ENCODE peak calls at places on chromosomes 12 and 14, in ten cellular contexts. One of them, this sample, is unnamed.
A peak's percentile ranks its signal among the peaks of the same experiment; 100 is the strongest.

GRCh38 chr12:121278450-121279375 is 17.8 kb downstream of the CAMKK2 start:
- DNase-seq in thyroid gland: no peak
- DNase-seq in upper lobe of right lung: no peak
- DNase-seq in CD8-positive, alpha-beta T cell: no peak
- DNase-seq in OCI-LY7: no peak
- DNase-seq in esophagus muscularis mucosa: no peak
- DNase-seq in pancreas: peak; percentile 66
- DNase-seq in IMR-90: peak; percentile 74
- DNase-seq in mucosa of descending colon: peak; percentile 24
- DNase-seq in endothelial cell: no peak
- DNase-seq in this sample: no peak

GRCh38 chr14:72646861-72647528 is 246.9 kb downstream of the DPF3 start:
- DNase-seq in endothelial cell: no peak
- DNase-seq in thyroid gland: no peak
- DNase-seq in pancreas: no peak
- DNase-seq in mucosa of descending colon: no peak
- DNase-seq in OCI-LY7: no peak
- DNase-seq in upper lobe of right lung: no peak
- DNase-seq in esophagus muscularis mucosa: peak; percentile 64
- DNase-seq in CD8-positive, alpha-beta T cell: no peak
- DNase-seq in IMR-90: peak; percentile 88
- DNase-seq in this sample: no peak

GRCh38 chr12:26017484-26018211 is 59.2 kb downstream of the RASSF8 start:
- DNase-seq in thyroid gland: peak; percentile 44
- DNase-seq in upper lobe of right lung: no peak
- DNase-seq in esophagus muscularis mucosa: no peak
- DNase-seq in mucosa of descending colon: peak; percentile 52
- DNase-seq in pancreas: no peak
- DNase-seq in OCI-LY7: peak; percentile 27
- DNase-seq in IMR-90: peak; percentile 36
- DNase-seq in CD8-positive, alpha-beta T cell: no peak
- DNase-seq in endothelial cell: peak; percentile 52
- DNase-seq in this sample: peak; percentile 34

GRCh38 chr12:47904647-47905312 is at the start of gene VDR:
- DNase-seq in thyroid gland: peak; percentile 84
- DNase-seq in endothelial cell: peak; percentile 66
- DNase-seq in pancreas: peak; percentile 89
- DNase-seq in CD8-positive, alpha-beta T cell: peak; percentile 59
- DNase-seq in esophagus muscularis mucosa: peak; percentile 96
- DNase-seq in upper lobe of right lung: peak; percentile 92
- DNase-seq in OCI-LY7: peak; percentile 69
- DNase-seq in mucosa of descending colon: peak; percentile 90
- DNase-seq in IMR-90: peak; percentile 65
- DNase-seq in this sample: peak; percentile 78

GRCh38 chr12:87816186-87816585 is 213.0 kb downstream of the C12orf50 start:
- DNase-seq in esophagus muscularis mucosa: no peak
- DNase-seq in upper lobe of right lung: no peak
- DNase-seq in CD8-positive, alpha-beta T cell: no peak
- DNase-seq in thyroid gland: no peak
- DNase-seq in IMR-90: peak; percentile 43
- DNase-seq in mucosa of descending colon: no peak
- DNase-seq in endothelial cell: no peak
- DNase-seq in pancreas: no peak
- DNase-seq in OCI-LY7: no peak
- DNase-seq in this sample: no peak

GRCh38 chr12:116939734-116940133 is 29.0 kb downstream of the FBXW8 start:
- DNase-seq in endothelial cell: no peak
- DNase-seq in CD8-positive, alpha-beta T cell: no peak
- DNase-seq in IMR-90: no peak
- DNase-seq in upper lobe of right lung: no peak
- DNase-seq in mucosa of descending colon: no peak
- DNase-seq in pancreas: no peak
- DNase-seq in thyroid gland: no peak
- DNase-seq in OCI-LY7: no peak
- DNase-seq in esophagus muscularis mucosa: no peak
- DNase-seq in this sample: no peak

GRCh38 chr12:77940566-77940965 is 109.9 kb downstream of the NAV3 start:
- DNase-seq in mucosa of descending colon: no peak
- DNase-seq in OCI-LY7: no peak
- DNase-seq in IMR-90: peak; percentile 61
- DNase-seq in esophagus muscularis mucosa: no peak
- DNase-seq in upper lobe of right lung: no peak
- DNase-seq in thyroid gland: no peak
- DNase-seq in CD8-positive, alpha-beta T cell: no peak
- DNase-seq in pancreas: no peak
- DNase-seq in endothelial cell: no peak
- DNase-seq in this sample: no peak

GRCh38 chr12:13033266-13033875 is 10.8 kb upstream of the FAM234B start:
- DNase-seq in pancreas: no peak
- DNase-seq in esophagus muscularis mucosa: no peak
- DNase-seq in IMR-90: peak; percentile 28
- DNase-seq in thyroid gland: no peak
- DNase-seq in OCI-LY7: no peak
- DNase-seq in CD8-positive, alpha-beta T cell: no peak
- DNase-seq in upper lobe of right lung: no peak
- DNase-seq in endothelial cell: no peak
- DNase-seq in mucosa of descending colon: no peak
- DNase-seq in this sample: no peak

GRCh38 chr12:93242154-93242958 is 135.4 kb upstream of the NUDT4 start:
- DNase-seq in thyroid gland: no peak
- DNase-seq in IMR-90: no peak
- DNase-seq in CD8-positive, alpha-beta T cell: no peak
- DNase-seq in OCI-LY7: no peak
- DNase-seq in pancreas: no peak
- DNase-seq in upper lobe of right lung: no peak
- DNase-seq in mucosa of descending colon: no peak
- DNase-seq in endothelial cell: no peak
- DNase-seq in esophagus muscularis mucosa: no peak
- DNase-seq in this sample: no peak

GRCh38 chr12:121580959-121581680 is at the start of gene KDM2B:
- DNase-seq in endothelial cell: peak; percentile 43
- DNase-seq in IMR-90: peak; percentile 67
- DNase-seq in upper lobe of right lung: no peak
- DNase-seq in thyroid gland: peak; percentile 32
- DNase-seq in mucosa of descending colon: peak; percentile 49
- DNase-seq in OCI-LY7: peak; percentile 55
- DNase-seq in esophagus muscularis mucosa: no peak
- DNase-seq in CD8-positive, alpha-beta T cell: peak; percentile 25
- DNase-seq in pancreas: no peak
- DNase-seq in this sample: peak; percentile 25

GRCh38 chr12:6302621-6303020 is 7.9 kb upstream of the PLEKHG6 start:
- DNase-seq in IMR-90: peak; percentile 48
- DNase-seq in esophagus muscularis mucosa: no peak
- DNase-seq in pancreas: no peak
- DNase-seq in OCI-LY7: no peak
- DNase-seq in endothelial cell: no peak
- DNase-seq in CD8-positive, alpha-beta T cell: no peak
- DNase-seq in mucosa of descending colon: no peak
- DNase-seq in upper lobe of right lung: no peak
- DNase-seq in thyroid gland: no peak
- DNase-seq in this sample: no peak

GRCh38 chr14:105060751-105061427 is 4.3 kb downstream of the GPR132 start:
- DNase-seq in IMR-90: no peak
- DNase-seq in OCI-LY7: peak; percentile 69
- DNase-seq in CD8-positive, alpha-beta T cell: peak; percentile 56
- DNase-seq in mucosa of descending colon: peak; percentile 35
- DNase-seq in pancreas: peak; percentile 54
- DNase-seq in esophagus muscularis mucosa: no peak
- DNase-seq in upper lobe of right lung: peak; percentile 75
- DNase-seq in endothelial cell: no peak
- DNase-seq in thyroid gland: peak; percentile 76
- DNase-seq in this sample: no peak

GRCh38 chr14:74886001-74886400 is 4.3 kb downstream of the DLST start:
- DNase-seq in IMR-90: peak; percentile 98
- DNase-seq in CD8-positive, alpha-beta T cell: no peak
- DNase-seq in endothelial cell: no peak
- DNase-seq in upper lobe of right lung: no peak
- DNase-seq in OCI-LY7: no peak
- DNase-seq in pancreas: no peak
- DNase-seq in thyroid gland: no peak
- DNase-seq in esophagus muscularis mucosa: no peak
- DNase-seq in mucosa of descending colon: no peak
- DNase-seq in this sample: no peak

GRCh38 chr12:30286345-30286926 is 409.2 kb downstream of the IPO8 start:
- DNase-seq in IMR-90: peak; percentile 42
- DNase-seq in OCI-LY7: peak; percentile 9
- DNase-seq in upper lobe of right lung: no peak
- DNase-seq in endothelial cell: peak; percentile 11
- DNase-seq in thyroid gland: no peak
- DNase-seq in esophagus muscularis mucosa: no peak
- DNase-seq in CD8-positive, alpha-beta T cell: no peak
- DNase-seq in mucosa of descending colon: no peak
- DNase-seq in pancreas: no peak
- DNase-seq in this sample: no peak

GRCh38 chr12:104958009-104958945 is at the start of gene SLC41A2:
- DNase-seq in thyroid gland: peak; percentile 92
- DNase-seq in esophagus muscularis mucosa: peak; percentile 93
- DNase-seq in endothelial cell: peak; percentile 80
- DNase-seq in upper lobe of right lung: peak; percentile 92
- DNase-seq in mucosa of descending colon: peak; percentile 79
- DNase-seq in OCI-LY7: peak; percentile 84
- DNase-seq in IMR-90: peak; percentile 93
- DNase-seq in CD8-positive, alpha-beta T cell: peak; percentile 71
- DNase-seq in pancreas: peak; percentile 92
- DNase-seq in this sample: peak; percentile 84
- TF ChIP-seq CTCF in thyroid gland: peak; percentile 51
- TF ChIP-seq CTCF in esophagus muscularis mucosa: peak; percentile 19
- TF ChIP-seq CTCF in endothelial cell: no peak
- TF ChIP-seq CTCF in upper lobe of right lung: no peak
- TF ChIP-seq CTCF in mucosa of descending colon: peak; percentile 24
- TF ChIP-seq CTCF in OCI-LY7: peak; percentile 64
- TF ChIP-seq CTCF in IMR-90: peak; percentile 13
- TF ChIP-seq CTCF in CD8-positive, alpha-beta T cell: no peak
- TF ChIP-seq CTCF in pancreas: no peak
- TF ChIP-seq CTCF in this sample: no peak

DNA sequence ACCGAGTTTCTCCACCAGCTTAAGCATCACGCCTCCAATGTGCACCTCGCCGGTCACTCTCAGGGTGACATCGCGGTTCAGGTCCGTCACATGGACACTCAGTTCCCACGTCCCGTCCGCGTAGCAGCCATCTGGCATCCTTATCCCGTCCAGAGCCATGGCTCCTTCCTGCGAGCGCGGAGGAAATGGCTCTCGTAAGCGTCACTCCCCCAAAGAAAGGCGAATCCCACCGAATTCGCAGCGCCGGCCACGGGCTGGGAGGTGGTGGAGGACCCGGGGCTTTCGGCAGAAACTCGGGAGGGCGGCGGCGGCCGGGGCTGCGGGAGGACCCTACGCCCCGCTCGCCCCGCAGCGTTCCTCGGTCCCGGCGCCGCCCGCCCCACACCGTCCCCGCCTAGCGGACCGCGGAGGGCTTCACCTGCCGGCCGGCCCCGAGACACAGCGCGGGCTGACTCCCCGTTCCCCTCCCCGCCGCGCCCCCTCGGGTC is 396 bp downstream of the FERMT2 start:
- DNase-seq in OCI-LY7: no peak
- DNase-seq in endothelial cell: peak; percentile 58
- DNase-seq in pancreas: peak; percentile 81
- DNase-seq in CD8-positive, alpha-beta T cell: peak; percentile 13
- DNase-seq in IMR-90: peak; percentile 29
- DNase-seq in thyroid gland: peak; percentile 70
- DNase-seq in mucosa of descending colon: peak; percentile 27
- DNase-seq in upper lobe of right lung: peak; percentile 77
- DNase-seq in esophagus muscularis mucosa: peak; percentile 93
- DNase-seq in this sample: peak; percentile 71
- TF ChIP-seq CTCF in OCI-LY7: no peak
- TF ChIP-seq CTCF in endothelial cell: no peak
- TF ChIP-seq CTCF in pancreas: peak; percentile 6
- TF ChIP-seq CTCF in CD8-positive, alpha-beta T cell: no peak
- TF ChIP-seq CTCF in IMR-90: no peak
- TF ChIP-seq CTCF in thyroid gland: peak; percentile 10
- TF ChIP-seq CTCF in mucosa of descending colon: no peak
- TF ChIP-seq CTCF in upper lobe of right lung: no peak
- TF ChIP-seq CTCF in esophagus muscularis mucosa: no peak
- TF ChIP-seq CTCF in this sample: no peak

GRCh38 chr14:61623927-61624326 is 71.4 kb upstream of the HIF1A start:
- DNase-seq in endothelial cell: no peak
- DNase-seq in CD8-positive, alpha-beta T cell: no peak
- DNase-seq in IMR-90: peak; percentile 18
- DNase-seq in upper lobe of right lung: no peak
- DNase-seq in thyroid gland: no peak
- DNase-seq in esophagus muscularis mucosa: no peak
- DNase-seq in mucosa of descending colon: no peak
- DNase-seq in pancreas: no peak
- DNase-seq in OCI-LY7: no peak
- DNase-seq in this sample: no peak
- TF ChIP-seq CTCF in endothelial cell: no peak
- TF ChIP-seq CTCF in CD8-positive, alpha-beta T cell: no peak
- TF ChIP-seq CTCF in IMR-90: no peak
- TF ChIP-seq CTCF in upper lobe of right lung: no peak
- TF ChIP-seq CTCF in thyroid gland: no peak
- TF ChIP-seq CTCF in esophagus muscularis mucosa: no peak
- TF ChIP-seq CTCF in mucosa of descending colon: no peak
- TF ChIP-seq CTCF in pancreas: no peak
- TF ChIP-seq CTCF in OCI-LY7: no peak
- TF ChIP-seq CTCF in this sample: no peak

GRCh38 chr14:51744372-51745150 is 92.9 kb downstream of the FRMD6 start:
- DNase-seq in pancreas: no peak
- DNase-seq in endothelial cell: no peak
- DNase-seq in mucosa of descending colon: no peak
- DNase-seq in upper lobe of right lung: no peak
- DNase-seq in IMR-90: no peak
- DNase-seq in OCI-LY7: no peak
- DNase-seq in esophagus muscularis mucosa: no peak
- DNase-seq in CD8-positive, alpha-beta T cell: no peak
- DNase-seq in thyroid gland: no peak
- DNase-seq in this sample: no peak

GRCh38 chr14:51750542-51750941 is 98.8 kb downstream of the FRMD6 start:
- DNase-seq in mucosa of descending colon: no peak
- DNase-seq in IMR-90: no peak
- DNase-seq in CD8-positive, alpha-beta T cell: no peak
- DNase-seq in esophagus muscularis mucosa: no peak
- DNase-seq in upper lobe of right lung: no peak
- DNase-seq in endothelial cell: peak; percentile 24
- DNase-seq in pancreas: no peak
- DNase-seq in thyroid gland: no peak
- DNase-seq in OCI-LY7: no peak
- DNase-seq in this sample: peak; percentile 10
- TF ChIP-seq CTCF in mucosa of descending colon: no peak
- TF ChIP-seq CTCF in IMR-90: no peak
- TF ChIP-seq CTCF in CD8-positive, alpha-beta T cell: no peak
- TF ChIP-seq CTCF in esophagus muscularis mucosa: no peak
- TF ChIP-seq CTCF in upper lobe of right lung: no peak
- TF ChIP-seq CTCF in endothelial cell: no peak
- TF ChIP-seq CTCF in pancreas: no peak
- TF ChIP-seq CTCF in thyroid gland: no peak
- TF ChIP-seq CTCF in OCI-LY7: peak; percentile 34
- TF ChIP-seq CTCF in this sample: no peak

GRCh38 chr12:94980577-94980976 is 22.9 kb downstream of the NDUFA12 start:
- DNase-seq in esophagus muscularis mucosa: no peak
- DNase-seq in mucosa of descending colon: no peak
- DNase-seq in upper lobe of right lung: no peak
- DNase-seq in pancreas: no peak
- DNase-seq in CD8-positive, alpha-beta T cell: no peak
- DNase-seq in OCI-LY7: peak; percentile 34
- DNase-seq in endothelial cell: no peak
- DNase-seq in IMR-90: peak; percentile 42
- DNase-seq in thyroid gland: no peak
- DNase-seq in this sample: no peak
- TF ChIP-seq CTCF in esophagus muscularis mucosa: no peak
- TF ChIP-seq CTCF in mucosa of descending colon: no peak
- TF ChIP-seq CTCF in upper lobe of right lung: no peak
- TF ChIP-seq CTCF in pancreas: no peak
- TF ChIP-seq CTCF in CD8-positive, alpha-beta T cell: peak; percentile 26
- TF ChIP-seq CTCF in OCI-LY7: peak; percentile 76
- TF ChIP-seq CTCF in endothelial cell: no peak
- TF ChIP-seq CTCF in IMR-90: peak; percentile 44
- TF ChIP-seq CTCF in thyroid gland: peak; percentile 51
- TF ChIP-seq CTCF in this sample: peak; percentile 10

GRCh38 chr14:95413289-95414215 is 93.8 kb upstream of the CLMN start:
- DNase-seq in pancreas: no peak
- DNase-seq in esophagus muscularis mucosa: no peak
- DNase-seq in mucosa of descending colon: no peak
- DNase-seq in endothelial cell: no peak
- DNase-seq in IMR-90: peak; percentile 10
- DNase-seq in CD8-positive, alpha-beta T cell: no peak
- DNase-seq in upper lobe of right lung: no peak
- DNase-seq in thyroid gland: no peak
- DNase-seq in OCI-LY7: no peak
- DNase-seq in this sample: peak; percentile 28
- TF ChIP-seq CTCF in pancreas: no peak
- TF ChIP-seq CTCF in esophagus muscularis mucosa: no peak
- TF ChIP-seq CTCF in mucosa of descending colon: no peak
- TF ChIP-seq CTCF in endothelial cell: no peak
- TF ChIP-seq CTCF in IMR-90: no peak
- TF ChIP-seq CTCF in CD8-positive, alpha-beta T cell: no peak
- TF ChIP-seq CTCF in upper lobe of right lung: no peak
- TF ChIP-seq CTCF in thyroid gland: no peak
- TF ChIP-seq CTCF in OCI-LY7: no peak
- TF ChIP-seq CTCF in this sample: no peak